ENCODE peak calls at places on chromosomes 6 and 20, in eight cellular contexts. H is fibroblast of lung; C is OCI-LY7; E is CD8-positive, alpha-beta T cell; N is mammary epithelial cell; S is right lobe of liver; T is cardiac muscle cell; U is AG10803. Z is an unnamed sample.

GRCh38 chr20:8424010-8424409 is 291.9 kb downstream of the PLCB1 start:
- DNase-seq in H (peak; percentile 47), C (no peak), E (no peak), N (no peak), S (no peak), T (peak; percentile 74), U (peak; percentile 32), Z (peak; percentile 54)

GRCh38 chr20:57480444-57481152 is 44.3 kb downstream of the CTCFL start:
- DNase-seq in H (no peak), C (peak; percentile 95), E (peak; percentile 9), N (no peak), S (peak; percentile 36), T (no peak), U (no peak), Z (no peak)

GRCh38 chr6:114355300-114355699 is 12.5 kb upstream of the HS3ST5 start:
- DNase-seq in H (no peak), C (no peak), E (no peak), N (no peak), S (no peak), T (no peak), U (no peak), Z (no peak)

GRCh38 chr20:12207875-12208274 is 290.2 kb downstream of the BTBD3 start:
- DNase-seq in H (peak; percentile 48), C (peak; percentile 4), E (no peak), N (peak; percentile 47), S (peak; percentile 49), T (peak; percentile 72), U (peak; percentile 34), Z (peak; percentile 57)

GRCh38 chr6:159074120-159074684 is 29.4 kb upstream of the TAGAP start:
- DNase-seq in H (peak; percentile 58), C (peak; percentile 49), E (no peak), N (no peak), S (no peak), T (peak; percentile 63), U (peak; percentile 27), Z (peak; percentile 53)

GRCh38 chr6:36698871-36699271 is 1.2 kb downstream of the RAB44 start:
- DNase-seq in H (no peak), C (no peak), E (no peak), N (no peak), S (peak; percentile 28), T (no peak), U (no peak), Z (no peak)

GRCh38 chr20:5884465-5885335 is 65.6 kb downstream of the TRMT6 start:
- DNase-seq in H (no peak), C (no peak), E (no peak), N (no peak), S (no peak), T (no peak), U (no peak), Z (no peak)

GRCh38 chr6:154619183-154619582 is 108.7 kb upstream of the CNKSR3 start:
- DNase-seq in H (no peak), C (no peak), E (no peak), N (no peak), S (peak; percentile 52), T (no peak), U (no peak), Z (no peak)

GRCh38 chr6:35392111-35392702 is 49.8 kb downstream of the PPARD start:
- DNase-seq in H (no peak), C (no peak), E (no peak), N (peak; percentile 94), S (peak; percentile 65), T (no peak), U (no peak), Z (no peak)

GRCh38 chr6:169802790-169803189 is 51.4 kb downstream of the ERMARD start:
- DNase-seq in H (no peak), C (peak; percentile 27), E (no peak), N (no peak), S (no peak), T (no peak), U (no peak), Z (no peak)

GRCh38 chr6:35602133-35602946 is 86.4 kb downstream of the FKBP5 start:
- DNase-seq in H (peak; percentile 79), C (no peak), E (no peak), N (peak; percentile 84), S (no peak), T (peak; percentile 86), U (peak; percentile 35), Z (peak; percentile 87)

GRCh38 chr6:17015144-17015543 is 86.7 kb upstream of the STMND1 start:
- DNase-seq in H (peak; percentile 64), C (no peak), E (no peak), N (peak; percentile 77), S (no peak), T (peak; percentile 32), U (peak; percentile 76), Z (peak; percentile 94)

GRCh38 chr6:12472601-12473038 is 182.5 kb downstream of the EDN1 start:
- DNase-seq in H (peak; percentile 12), C (no peak), E (no peak), N (peak; percentile 100), S (no peak), T (peak; percentile 75), U (peak; percentile 83), Z (peak; percentile 66)

GRCh38 chr20:16490696-16491095 is 82.6 kb downstream of the KIF16B start:
- DNase-seq in H (no peak), C (no peak), E (no peak), N (no peak), S (no peak), T (no peak), U (no peak), Z (no peak)

GRCh38 chr20:61821698-61822097 is 244.0 kb downstream of the TAF4 start:
- DNase-seq in H (no peak), C (no peak), E (no peak), N (no peak), S (no peak), T (no peak), U (no peak), Z (no peak)

GRCh38 chr6:75326557-75327258 is 42.1 kb upstream of the TMEM30A start:
- DNase-seq in H (peak; percentile 21), C (no peak), E (no peak), N (no peak), S (no peak), T (peak; percentile 27), U (peak; percentile 4), Z (peak; percentile 51)

GRCh38 chr6:4781967-4782537 is 5.8 kb downstream of the CDYL start:
- DNase-seq in H (no peak), C (no peak), E (no peak), N (no peak), S (no peak), T (no peak), U (no peak), Z (no peak)

GRCh38 chr6:78611097-78611625 is 256.2 kb upstream of the IRAK1BP1 start:
- DNase-seq in H (no peak), C (no peak), E (no peak), N (no peak), S (no peak), T (no peak), U (no peak), Z (no peak)

GRCh38 chr20:58986968-58987517 is 6.0 kb downstream of the NELFCD start:
- DNase-seq in H (no peak), C (no peak), E (no peak), N (no peak), S (peak; percentile 18), T (no peak), U (no peak), Z (no peak)

DNA sequence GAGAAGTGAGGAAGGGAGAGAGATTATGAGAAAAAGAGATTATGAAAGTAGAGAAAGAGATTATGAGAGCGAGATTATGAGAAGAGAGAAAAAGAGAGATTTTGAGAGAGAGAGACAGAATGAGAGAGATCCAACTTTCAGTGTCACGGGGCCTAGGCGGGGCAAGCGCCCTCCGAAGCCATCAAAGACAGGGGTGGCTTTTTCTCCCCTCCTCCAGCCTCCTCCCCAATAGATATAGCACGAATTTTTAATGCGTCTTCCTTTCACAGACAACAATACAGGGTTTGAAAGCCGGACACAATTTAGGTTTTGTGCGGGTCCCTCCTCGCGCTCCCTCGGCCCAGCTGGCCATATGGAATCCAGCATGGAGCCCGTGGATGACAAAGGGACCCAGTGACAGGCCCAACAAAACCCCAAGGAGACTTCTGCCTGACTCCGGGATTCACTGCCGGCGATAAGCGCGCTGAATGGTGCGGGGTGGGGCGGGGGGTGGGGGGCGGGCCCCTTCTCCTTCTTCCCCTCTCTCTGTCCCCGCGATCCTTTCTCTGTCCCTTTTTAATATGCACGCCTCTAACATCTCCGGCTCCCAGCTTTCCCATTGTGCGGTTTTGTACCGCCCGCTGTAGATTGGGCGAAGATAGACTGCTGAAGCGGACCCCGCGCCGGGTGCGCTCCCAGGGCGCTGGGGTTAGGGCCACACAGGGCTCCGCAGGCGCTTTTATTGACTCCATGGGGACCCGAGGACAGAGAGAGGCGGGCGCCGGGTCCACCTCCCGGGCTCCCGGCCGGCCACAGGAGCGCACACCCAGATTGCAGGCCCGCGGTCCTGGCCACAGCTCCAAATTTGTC is 5.4 kb downstream of the NKX2-2 start:
- DNase-seq in H (no peak), C (no peak), E (no peak), N (no peak), S (no peak), T (no peak), U (no peak), Z (no peak)
- H3K4me3 ChIP-seq in H (no peak overlapping the region), C (no peak overlapping the region), E (no peak overlapping the region), N (no peak overlapping the region), S (no peak overlapping the region), T (no peak overlapping the region), U (no peak overlapping the region), Z (no peak overlapping the region)

GRCh38 chr6:146381486-146381885 is 162.1 kb upstream of the RAB32 start:
- DNase-seq in H (no peak), C (no peak), E (no peak), N (no peak), S (no peak), T (peak; percentile 8), U (no peak), Z (no peak)
- TF ChIP-seq CTCF in H (no peak), C (peak; percentile 47), E (no peak), N (no peak), S (no peak), T (peak; percentile 33), U (peak; percentile 36), Z (peak; percentile 34)

DNA sequence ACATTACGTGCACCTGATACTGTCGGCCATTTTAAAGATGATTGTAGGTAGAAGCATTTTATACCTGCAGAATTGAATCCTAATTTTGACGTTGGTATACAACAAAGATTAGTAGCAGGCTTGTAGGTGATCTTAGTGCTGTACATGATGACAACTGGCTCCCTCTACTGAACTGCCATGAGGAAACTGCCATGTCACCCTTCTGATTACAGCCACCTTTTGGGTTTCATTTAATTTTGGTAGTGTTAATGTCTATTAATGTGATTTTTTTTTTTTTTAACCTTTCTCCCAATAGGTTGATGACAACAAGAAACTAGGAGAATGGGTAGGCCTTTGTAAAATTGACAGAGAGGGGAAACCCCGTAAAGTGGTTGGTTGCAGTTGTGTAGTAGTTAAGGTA is 2.3 kb downstream of the RPS12 start:
- DNase-seq in H (no peak), C (peak; percentile 24), E (no peak), N (no peak), S (no peak), T (no peak), U (no peak), Z (no peak)
- H3K4me3 ChIP-seq in H (no peak overlapping the region), C (peak overlapping the region; percentile 93), E (no peak overlapping the region), N (no peak overlapping the region), S (no peak overlapping the region), T (peak overlapping the region; percentile 96), U (peak overlapping the region; percentile 94), Z (peak overlapping the region; percentile 83)

DNA sequence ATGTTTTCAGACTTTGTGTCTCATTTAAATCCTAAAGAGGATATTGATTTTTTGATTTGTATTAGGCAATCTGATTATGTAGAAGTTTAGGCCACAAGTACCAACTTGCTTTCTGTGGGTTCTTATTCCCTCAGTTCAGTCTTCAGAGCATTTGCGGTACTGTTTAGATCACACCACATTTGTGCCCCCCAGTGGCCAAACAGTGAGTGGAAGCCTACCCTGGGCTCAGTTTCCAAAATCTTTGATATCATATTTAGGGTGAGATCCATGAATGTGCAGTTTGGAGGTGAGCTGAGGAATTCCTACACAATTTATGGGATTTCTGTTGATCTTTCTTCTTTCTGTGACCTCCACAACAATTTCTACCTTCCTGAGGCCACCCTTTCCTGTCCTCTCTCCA is 92.3 kb upstream of the FUT9 start:
- DNase-seq in H (no peak), C (peak; percentile 22), E (no peak), N (no peak), S (no peak), T (no peak), U (no peak), Z (peak; percentile 0)
- TF ChIP-seq CTCF in H (no peak), C (peak; percentile 80), E (no peak), N (peak; percentile 22), S (peak; percentile 25), T (no peak), U (no peak), Z (peak; percentile 21)

Z was measured in fibroblast of mammary gland.